ENCODE peak calls at places on chromosomes 5 and 9, in six cellular contexts. D is neuronal stem cell, T is trophoblast cell, E is PC-3, O is mammary epithelial cell, H is fibroblast of lung. M is an unnamed sample.

GRCh38 chr5:74257645-74258328 is 382.7 kb downstream of the ENC1 start:
- DNase-seq in D (no peak), T (no peak), E (peak), O (no peak), H (peak), M (peak)

GRCh38 chr5:28143519-28143918 is 1105.1 kb upstream of the CDH9 start:
- DNase-seq in D (no peak), T (no peak), E (no peak), O (no peak), H (no peak), M (no peak)

GRCh38 chr5:10562202-10563131 is 1.4 kb upstream of the ANKRD33B start:
- DNase-seq in D (no peak), T (no peak), E (no peak), O (no peak), H (no peak), M (no peak)

GRCh38 chr5:114450516-114450909 is 88.6 kb downstream of the KCNN2 start:
- DNase-seq in D (no peak), T (no peak), E (peak), O (no peak), H (no peak), M (no peak)

GRCh38 chr5:90356612-90357011 is 52.9 kb downstream of the CETN3 start:
- DNase-seq in D (no peak), T (no peak), E (no peak), O (no peak), H (peak), M (no peak)

GRCh38 chr9:97904725-97905124 is 17.6 kb downstream of the TRMO start:
- DNase-seq in D (no peak), T (no peak), E (no peak), O (no peak), H (no peak), M (no peak)

GRCh38 chr5:120435129-120435528 is 29.0 kb upstream of the PRR16 start:
- DNase-seq in D (no peak), T (no peak), E (no peak), O (no peak), H (no peak), M (no peak)

GRCh38 chr5:73693573-73694061 is 67.6 kb downstream of the ARHGEF28 start:
- DNase-seq in D (no peak), T (no peak), E (peak), O (no peak), H (peak), M (no peak)

GRCh38 chr5:115640274-115640673 is 14.4 kb upstream of the TMED7 start:
- DNase-seq in D (no peak), T (no peak), E (no peak), O (no peak), H (no peak), M (no peak)

GRCh38 chr9:128102861-128103588 is 24.5 kb downstream of the PTGES2 start:
- DNase-seq in D (no peak), T (no peak), E (no peak), O (no peak), H (no peak), M (no peak)

GRCh38 chr9:122383992-122384461 is 13.2 kb downstream of the PTGS1 start:
- DNase-seq in D (no peak), T (no peak), E (peak), O (peak), H (peak), M (no peak)

GRCh38 chr5:53434566-53434965 is 45.9 kb upstream of the FST start:
- DNase-seq in D (no peak), T (no peak), E (no peak), O (no peak), H (peak), M (no peak)

GRCh38 chr5:88322785-88323184 is 54.1 kb upstream of the TMEM161B start:
- DNase-seq in D (no peak), T (no peak), E (peak), O (no peak), H (peak), M (no peak)

GRCh38 chr9:36765077-36765390 is 192.3 kb downstream of the MELK start:
- DNase-seq in D (no peak), T (no peak), E (no peak), O (no peak), H (no peak), M (no peak)

GRCh38 chr9:98144076-98144475 is 25.1 kb upstream of the TRIM14 start:
- DNase-seq in D (no peak), T (no peak), E (peak), O (no peak), H (no peak), M (no peak)

GRCh38 chr5:74630387-74631087 is 10.0 kb downstream of the ENC1 start:
- DNase-seq in D (no peak), T (peak), E (peak), O (peak), H (peak), M (peak)

GRCh38 chr5:40356248-40356647 is 323.5 kb upstream of the PTGER4 start:
- DNase-seq in D (no peak), T (no peak), E (no peak), O (no peak), H (no peak), M (no peak)

GRCh38 chr5:35117960-35118359 is 70.2 kb upstream of the AGXT2 start:
- DNase-seq in D (no peak), T (no peak), E (peak), O (peak), H (peak), M (no peak)

GRCh38 chr5:34500236-34500836 is 155.8 kb upstream of the RAI14 start:
- DNase-seq in D (no peak), T (no peak), E (no peak), O (no peak), H (no peak), M (no peak)

GRCh38 chr9:136204838-136205706 is at the start of gene LHX3:
- DNase-seq in D (peak), T (peak), E (no peak), O (no peak), H (no peak), M (no peak)

GRCh38 chr9:129914051-129914450 is 78.8 kb downstream of the USP20 start:
- DNase-seq in D (no peak), T (no peak), E (no peak), O (no peak), H (no peak), M (no peak)

GRCh38 chr5:93572773-93573626 is 8.0 kb downstream of the NR2F1-AS1 start:
- DNase-seq in D (no peak), T (no peak), E (no peak), O (peak), H (peak), M (no peak)

GRCh38 chr9:5488616-5489015 is 21.7 kb upstream of the PDCD1LG2 start:
- DNase-seq in D (no peak), T (peak), E (no peak), O (no peak), H (peak), M (no peak)

GRCh38 chr5:82628364-82628910 is 350.3 kb upstream of the RPS23 start:
- DNase-seq in D (no peak), T (no peak), E (no peak), O (no peak), H (peak), M (no peak)

GRCh38 chr9:107358867-107359440 is 75.9 kb downstream of the RAD23B start:
- DNase-seq in D (no peak), T (no peak), E (no peak), O (no peak), H (no peak), M (no peak)

GRCh38 chr9:77521091-77521490 is 127.0 kb downstream of the GNA14 start:
- DNase-seq in D (no peak), T (no peak), E (no peak), O (no peak), H (no peak), M (no peak)

GRCh38 chr9:30178586-30178985 is 2205.9 kb upstream of the ACO1 start:
- DNase-seq in D (no peak), T (no peak), E (no peak), O (no peak), H (no peak), M (no peak)
- H2AFZ ChIP-seq in D (no peak), T (no peak), E (no peak), O (no peak), H (no peak), M (no peak)

GRCh38 chr5:177130211-177131018 is 3.2 kb upstream of the NSD1 start:
- DNase-seq in D (no peak), T (no peak), E (peak), O (no peak), H (peak), M (no peak)
- H2AFZ ChIP-seq in D (no peak), T (no peak), E (no peak), O (no peak), H (no peak), M (no peak)

DNA sequence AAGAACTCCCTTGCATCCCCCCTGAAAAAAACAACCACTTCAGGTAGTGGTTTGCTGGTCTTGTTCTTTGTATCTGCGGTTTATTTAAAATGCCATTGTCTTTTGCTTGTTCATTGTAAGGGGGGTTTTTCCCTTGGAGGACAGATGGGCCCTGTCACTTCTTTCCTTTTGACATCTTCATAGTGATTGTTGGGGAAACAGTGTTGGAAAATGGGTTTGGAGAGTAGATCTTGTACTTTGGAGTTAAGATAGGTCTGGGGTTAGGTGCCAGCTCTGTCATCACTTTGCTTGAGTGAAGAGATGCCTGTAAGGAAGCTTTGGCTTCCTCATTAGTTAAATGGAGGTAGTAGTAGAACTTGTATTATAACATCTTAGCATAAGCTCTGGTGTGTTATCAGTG is 112.4 kb downstream of the KDM4C start:
- DNase-seq in D (no peak), T (no peak), E (no peak), O (no peak), H (no peak), M (no peak)
- H2AFZ ChIP-seq in D (no peak), T (no peak), E (no peak), O (no peak), H (no peak), M (no peak)

GRCh38 chr9:7858166-7858565 is 58.6 kb upstream of the DMAC1 start:
- DNase-seq in D (no peak), T (no peak), E (no peak), O (no peak), H (no peak), M (no peak)

GRCh38 chr9:7854763-7855162 is 55.2 kb upstream of the DMAC1 start:
- DNase-seq in D (no peak), T (no peak), E (no peak), O (no peak), H (no peak), M (no peak)
- H2AFZ ChIP-seq in D (no peak), T (no peak), E (no peak), O (no peak), H (no peak), M (no peak)

M was measured in PC-9.